ENCODE peak calls at places on chromosomes 11 and 22, in nine cellular contexts. F is NCI-H1436; U is GM23338; G is NCI-H2081 treated with DMSO at 0.1 percent for 48 hours; M is activated gamma-delta T cell treated with Interleukin-2 at 50 U/mL for 16 hours; Y is adrenal gland; N is AG04450; W is activated naive CD4-positive, alpha-beta T cell treated with anti-CD3 and anti-CD28 coated beads for 36 hours; K is GM13977. J is an unnamed sample.

GRCh38 chr11:1499261-1499890 is 12.8 kb upstream of the MOB2 start:
- DNase-seq in F (no peak), U (no peak), G (no peak), M (no peak), Y (peak; percentile 13), N (no peak), W (no peak), K (no peak), J (no peak)

GRCh38 chr11:63871962-63872832 is 33.3 kb downstream of the MARK2 start:
- DNase-seq in F (no peak), U (peak; percentile 67), G (no peak), M (peak; percentile 25), Y (peak; percentile 94), N (peak; percentile 48), W (peak; percentile 61), K (peak; percentile 79), J (peak; percentile 94)

GRCh38 chr11:30683176-30683575 is 97.0 kb upstream of the MPPED2 start:
- DNase-seq in F (no peak), U (no peak), G (no peak), M (no peak), Y (no peak), N (no peak), W (no peak), K (no peak), J (no peak)

GRCh38 chr11:119878990-119879389 is 150.0 kb upstream of the NECTIN1 start:
- DNase-seq in F (no peak), U (no peak), G (no peak), M (no peak), Y (no peak), N (no peak), W (no peak), K (no peak), J (peak; percentile 30)

GRCh38 chr22:39525658-39525975 is 5.3 kb downstream of the ATF4 start:
- DNase-seq in F (no peak), U (no peak), G (no peak), M (no peak), Y (no peak), N (no peak), W (no peak), K (no peak), J (no peak)

GRCh38 chr11:26860411-26860810 is 133.5 kb upstream of the FIBIN start:
- DNase-seq in F (no peak), U (no peak), G (no peak), M (no peak), Y (no peak), N (no peak), W (no peak), K (no peak), J (no peak)

GRCh38 chr22:44963832-44964721 is 45.7 kb downstream of the PHF21B start:
- DNase-seq in F (no peak), U (no peak), G (no peak), M (no peak), Y (no peak), N (no peak), W (no peak), K (no peak), J (no peak)

GRCh38 chr11:130474637-130475400 is 26.4 kb downstream of the ADAMTS15 start:
- DNase-seq in F (no peak), U (no peak), G (no peak), M (no peak), Y (no peak), N (no peak), W (no peak), K (no peak), J (no peak)

GRCh38 chr11:117638913-117639543 is 158.0 kb downstream of the DSCAML1 start:
- DNase-seq in F (no peak), U (no peak), G (no peak), M (no peak), Y (no peak), N (no peak), W (no peak), K (no peak), J (no peak)

GRCh38 chr11:31958086-31958735 is 132.7 kb upstream of the RCN1 start:
- DNase-seq in F (peak; percentile 18), U (peak; percentile 93), G (no peak), M (peak; percentile 14), Y (peak; percentile 58), N (no peak), W (peak; percentile 76), K (peak; percentile 73), J (peak; percentile 58)

GRCh38 chr22:38205261-38206128 is 3.7 kb downstream of the MAFF start:
- DNase-seq in F (no peak), U (no peak), G (no peak), M (no peak), Y (peak; percentile 67), N (peak; percentile 46), W (no peak), K (no peak), J (peak; percentile 72)

GRCh38 chr22:39952347-39952746 is 7.8 kb upstream of the TMA7B start:
- DNase-seq in F (no peak), U (no peak), G (no peak), M (no peak), Y (no peak), N (no peak), W (no peak), K (no peak), J (no peak)

GRCh38 chr11:122155765-122156527 is 39.9 kb upstream of the BLID start:
- DNase-seq in F (no peak), U (no peak), G (no peak), M (no peak), Y (no peak), N (no peak), W (no peak), K (no peak), J (peak; percentile 71)

GRCh38 chr11:3115321-3115720 is 49.8 kb downstream of the OSBPL5 start:
- DNase-seq in F (no peak), U (no peak), G (no peak), M (no peak), Y (no peak), N (no peak), W (no peak), K (no peak), J (no peak)

GRCh38 chr11:15119826-15120225 is 5.1 kb downstream of the INSC start:
- DNase-seq in F (no peak), U (no peak), G (no peak), M (no peak), Y (no peak), N (no peak), W (no peak), K (no peak), J (no peak)

GRCh38 chr11:91660036-91660435 is 564.6 kb upstream of the FAT3 start:
- DNase-seq in F (no peak), U (no peak), G (no peak), M (no peak), Y (no peak), N (no peak), W (no peak), K (no peak), J (no peak)

GRCh38 chr11:17561111-17561415 is 14.0 kb downstream of the OTOG start:
- DNase-seq in F (no peak), U (no peak), G (no peak), M (no peak), Y (no peak), N (no peak), W (no peak), K (no peak), J (no peak)

GRCh38 chr11:36594316-36594989 is at the start of gene IFTAP:
- DNase-seq in F (peak; percentile 29), U (peak; percentile 98), G (peak; percentile 73), M (peak; percentile 8), Y (peak; percentile 44), N (peak; percentile 72), W (peak; percentile 44), K (peak; percentile 48), J (peak; percentile 95)

GRCh38 chr11:65880844-65881421 is 1.3 kb downstream of the CTSW start:
- DNase-seq in F (no peak), U (no peak), G (no peak), M (no peak), Y (no peak), N (no peak), W (no peak), K (no peak), J (no peak)

GRCh38 chr11:96341237-96342130 is 1.5 kb downstream of the MAML2 start:
- DNase-seq in F (no peak), U (peak; percentile 56), G (no peak), M (peak; percentile 68), Y (peak; percentile 34), N (no peak), W (peak; percentile 75), K (peak; percentile 52), J (peak; percentile 53)

GRCh38 chr22:20392983-20393704 is 807 bp upstream of the ZNF74 start:
- DNase-seq in F (no peak), U (no peak), G (no peak), M (no peak), Y (no peak), N (no peak), W (no peak), K (no peak), J (no peak)

GRCh38 chr22:50084085-50084484 is 1.1 kb downstream of the MLC1 start:
- DNase-seq in F (no peak), U (no peak), G (no peak), M (no peak), Y (no peak), N (no peak), W (no peak), K (no peak), J (no peak)

GRCh38 chr11:69947059-69947771 is 128.0 kb upstream of the FGF3 start:
- DNase-seq in F (no peak), U (no peak), G (no peak), M (no peak), Y (no peak), N (no peak), W (no peak), K (no peak), J (no peak)

GRCh38 chr11:122069946-122070345 is 46.1 kb downstream of the BLID start:
- DNase-seq in F (peak; percentile 2), U (peak; percentile 49), G (peak; percentile 44), M (no peak), Y (peak; percentile 79), N (peak; percentile 72), W (peak; percentile 5), K (peak; percentile 4), J (peak; percentile 92)

GRCh38 chr22:24157783-24158170 is 23.5 kb upstream of the SUSD2 start:
- DNase-seq in F (no peak), U (no peak), G (no peak), M (no peak), Y (no peak), N (no peak), W (peak; percentile 22), K (peak; percentile 51), J (peak; percentile 82)

GRCh38 chr22:50696799-50697561 is 24.4 kb downstream of the SHANK3 start:
- DNase-seq in F (no peak), U (peak; percentile 74), G (no peak), M (no peak), Y (no peak), N (no peak), W (no peak), K (no peak), J (no peak)

GRCh38 chr11:14904745-14905103 is 12.7 kb upstream of the CYP2R1 start:
- DNase-seq in F (no peak), U (peak; percentile 87), G (no peak), M (peak; percentile 83), Y (peak; percentile 56), N (no peak), W (peak; percentile 88), K (peak; percentile 71), J (peak; percentile 71)